ENCODE peak calls at places on chromosomes 11 and 22, in ten cellular contexts. D, S, E, M, R, Y, L, V, G and K are unnamed samples.

GRCh38 chr22:30245985-30246901 is at the start of gene LIF:
- DNase-seq in D (peak; percentile 66), S (no peak), E (peak; percentile 61), M (no peak), R (peak; percentile 56), Y (no peak), L (peak; percentile 46), V (peak; percentile 55), G (no peak), K (peak; percentile 60)

GRCh38 chr11:132058211-132058772 is 687.9 kb downstream of the NTM start:
- DNase-seq in D (no peak), S (no peak), E (peak; percentile 62), M (no peak), R (peak; percentile 30), Y (peak; percentile 70), L (no peak), V (peak; percentile 41), G (no peak), K (no peak)

GRCh38 chr11:43942651-43943356 is 367 bp downstream of the C11orf96 start:
- DNase-seq in D (peak; percentile 5), S (peak; percentile 22), E (peak; percentile 57), M (no peak), R (no peak), Y (peak; percentile 62), L (no peak), V (peak; percentile 30), G (peak; percentile 52), K (no peak)

GRCh38 chr11:61480936-61481335 is 27.6 kb upstream of the LRRC10B start:
- DNase-seq in D (no peak), S (peak; percentile 74), E (peak; percentile 46), M (no peak), R (no peak), Y (peak; percentile 94), L (no peak), V (no peak), G (no peak), K (no peak)

GRCh38 chr11:118606157-118606843 is 1.1 kb upstream of the PHLDB1 start:
- DNase-seq in D (no peak), S (no peak), E (no peak), M (no peak), R (no peak), Y (peak; percentile 23), L (no peak), V (no peak), G (no peak), K (no peak)

GRCh38 chr11:40388097-40388818 is 1071.2 kb downstream of the LRRC4C start:
- DNase-seq in D (no peak), S (no peak), E (no peak), M (peak; percentile 12), R (peak; percentile 81), Y (no peak), L (no peak), V (peak; percentile 71), G (no peak), K (no peak)

GRCh38 chr11:101321222-101321621 is 191.6 kb upstream of the PGR start:
- DNase-seq in D (no peak), S (no peak), E (no peak), M (no peak), R (no peak), Y (no peak), L (no peak), V (peak; percentile 1), G (peak; percentile 71), K (no peak)

GRCh38 chr22:20595461-20595860 is 88.1 kb downstream of the MED15 start:
- DNase-seq in D (no peak), S (no peak), E (no peak), M (no peak), R (no peak), Y (no peak), L (no peak), V (no peak), G (no peak), K (no peak)

GRCh38 chr11:60625262-60625661 is 74.2 kb upstream of the MS4A8 start:
- DNase-seq in D (no peak), S (no peak), E (peak; percentile 16), M (no peak), R (peak; percentile 62), Y (peak; percentile 5), L (no peak), V (peak; percentile 74), G (no peak), K (no peak)

GRCh38 chr11:65180877-65181568 is 705 bp upstream of the CAPN1 start:
- DNase-seq in D (peak; percentile 69), S (peak; percentile 83), E (peak; percentile 72), M (peak; percentile 14), R (peak; percentile 31), Y (peak; percentile 88), L (peak; percentile 49), V (peak; percentile 67), G (peak; percentile 79), K (peak; percentile 78)

GRCh38 chr11:31492320-31492913 is 17.0 kb downstream of the IMMP1L start:
- DNase-seq in D (no peak), S (no peak), E (peak; percentile 77), M (no peak), R (peak; percentile 43), Y (no peak), L (no peak), V (no peak), G (no peak), K (no peak)

GRCh38 chr11:120431633-120432032 is 79.9 kb upstream of the GRIK4 start:
- DNase-seq in D (peak; percentile 8), S (peak; percentile 5), E (peak; percentile 63), M (no peak), R (peak; percentile 67), Y (peak; percentile 1), L (no peak), V (peak; percentile 72), G (no peak), K (no peak)

GRCh38 chr22:37588540-37589215 is 8.8 kb upstream of the LGALS2 start:
- DNase-seq in D (no peak), S (no peak), E (no peak), M (no peak), R (no peak), Y (no peak), L (no peak), V (no peak), G (no peak), K (no peak)

GRCh38 chr11:13140873-13141655 is 131.9 kb downstream of the RASSF10 start:
- DNase-seq in D (no peak), S (no peak), E (peak; percentile 18), M (no peak), R (no peak), Y (no peak), L (no peak), V (no peak), G (peak; percentile 53), K (no peak)

GRCh38 chr22:42434748-42435425 is 2.7 kb upstream of the NFAM1 start:
- DNase-seq in D (no peak), S (no peak), E (no peak), M (no peak), R (no peak), Y (peak; percentile 53), L (no peak), V (no peak), G (no peak), K (no peak)

GRCh38 chr11:64619811-64620285 is 28.8 kb downstream of the SLC22A12 start:
- DNase-seq in D (no peak), S (no peak), E (peak; percentile 80), M (no peak), R (peak; percentile 73), Y (peak; percentile 52), L (no peak), V (peak; percentile 63), G (no peak), K (no peak)

GRCh38 chr11:134581966-134582787 is 170.1 kb upstream of the B3GAT1 start:
- DNase-seq in D (no peak), S (no peak), E (no peak), M (no peak), R (no peak), Y (no peak), L (no peak), V (no peak), G (no peak), K (no peak)

GRCh38 chr11:46559815-46560214 is 34.0 kb downstream of the AMBRA1 start:
- DNase-seq in D (no peak), S (no peak), E (no peak), M (no peak), R (no peak), Y (no peak), L (no peak), V (no peak), G (no peak), K (no peak)

GRCh38 chr11:127412722-127413121 is 412.2 kb upstream of the KIRREL3 start:
- DNase-seq in D (no peak), S (no peak), E (no peak), M (no peak), R (no peak), Y (no peak), L (no peak), V (no peak), G (no peak), K (no peak)

GRCh38 chr22:28034760-28035401 is 115.8 kb upstream of the PITPNB start:
- DNase-seq in D (no peak), S (no peak), E (peak; percentile 79), M (no peak), R (peak; percentile 86), Y (no peak), L (no peak), V (peak; percentile 53), G (no peak), K (no peak)

GRCh38 chr11:1879342-1879940 is 12.3 kb downstream of the PRR33 start:
- DNase-seq in D (peak; percentile 1), S (no peak), E (no peak), M (no peak), R (no peak), Y (no peak), L (no peak), V (no peak), G (peak; percentile 30), K (no peak)

GRCh38 chr22:19105867-19106802 is 16.1 kb downstream of the DGCR2 start:
- DNase-seq in D (no peak), S (peak; percentile 26), E (no peak), M (no peak), R (no peak), Y (peak; percentile 23), L (peak; percentile 34), V (no peak), G (no peak), K (no peak)

GRCh38 chr11:73152861-73153483 is 10.9 kb upstream of the FCHSD2 start:
- DNase-seq in D (peak; percentile 44), S (no peak), E (no peak), M (no peak), R (no peak), Y (peak; percentile 21), L (peak; percentile 27), V (no peak), G (no peak), K (peak; percentile 69)

GRCh38 chr11:102604011-102604410 is 21.1 kb downstream of the MMP20 start:
- DNase-seq in D (no peak), S (no peak), E (no peak), M (no peak), R (no peak), Y (no peak), L (no peak), V (no peak), G (no peak), K (no peak)

GRCh38 chr22:40703174-40703573 is 23.9 kb downstream of the MCHR1 start:
- DNase-seq in D (no peak), S (no peak), E (no peak), M (no peak), R (peak; percentile 6), Y (no peak), L (no peak), V (no peak), G (no peak), K (no peak)

GRCh38 chr11:66366844-66367477 is 4.6 kb downstream of the SLC29A2 start:
- DNase-seq in D (no peak), S (no peak), E (no peak), M (no peak), R (no peak), Y (no peak), L (no peak), V (no peak), G (no peak), K (no peak)

GRCh38 chr11:96384156-96384555 is 5.6 kb downstream of the CCDC82 start:
- DNase-seq in D (no peak), S (no peak), E (no peak), M (no peak), R (no peak), Y (no peak), L (no peak), V (no peak), G (no peak), K (no peak)

GRCh38 chr11:29271616-29272015 is 745.2 kb downstream of the KCNA4 start:
- DNase-seq in D (no peak), S (no peak), E (no peak), M (no peak), R (no peak), Y (no peak), L (no peak), V (no peak), G (no peak), K (no peak)